ENCODE peak calls at places on chromosomes 4 and X, in seven cellular contexts. I, P, D, R, K, M and A are unnamed samples.

GRCh38 chr4:6245246-6246169 is 24.1 kb upstream of the WFS1 start:
- DNase-seq in P (no peak), K (no peak), R (no peak), I (no peak), M (no peak), D (no peak), A (no peak)

GRCh38 chr4:88350786-88351185 is 27.9 kb upstream of the HERC6 start:
- DNase-seq in M (no peak), I (no peak), K (no peak), P (no peak), R (no peak), D (no peak), A (no peak)

GRCh38 chrX:111568356-111568755 is 56.9 kb downstream of the SERTM2 start:
- DNase-seq in K (no peak), I (no peak), R (peak; percentile 5), P (no peak), M (no peak), D (no peak), A (no peak)

GRCh38 chr4:110359076-110359475 is 116.9 kb upstream of the ENPEP start:
- DNase-seq in M (no peak), D (no peak), R (no peak), K (no peak), I (no peak), P (no peak), A (no peak)

GRCh38 chrX:100447563-100448397 is 37.7 kb upstream of the PCDH19 start:
- DNase-seq in D (peak; percentile 0), P (no peak), I (peak; percentile 8), M (no peak), K (no peak), R (peak; percentile 14), A (no peak)

GRCh38 chrX:66028936-66029335 is 10.9 kb downstream of the VSIG4 start:
- DNase-seq in R (no peak), D (no peak), I (no peak), P (no peak), K (no peak), M (no peak), A (no peak)

GRCh38 chrX:115362334-115363095 is 73.0 kb downstream of the LUZP4 start:
- DNase-seq in R (peak; percentile 2), K (no peak), M (no peak), D (no peak), P (no peak), I (no peak), A (no peak)

GRCh38 chrX:129719931-129720520 is 18.8 kb upstream of the XPNPEP2 start:
- DNase-seq in D (no peak), R (no peak), M (no peak), I (no peak), P (no peak), K (no peak), A (no peak)

GRCh38 chr4:188423039-188423438 is 283.8 kb downstream of the TRIML1 start:
- DNase-seq in I (no peak), R (no peak), P (no peak), K (no peak), D (no peak), M (no peak), A (no peak)

GRCh38 chrX:826448-826847 is 195.9 kb downstream of the SHOX start:
- DNase-seq in D (no peak), I (peak; percentile 58), R (peak; percentile 70), P (no peak), M (no peak), K (no peak), A (no peak)